ENCODE peak calls at places on chromosomes 16 and 17, in eight cellular contexts. M, E, X, D, J, T, R and C are unnamed samples.

GRCh38 chr16:63241476-63241875 is 1205.2 kb upstream of the CDH8 start:
- DNase-seq in M (no peak), E (no peak), X (no peak), D (no peak), J (no peak), T (no peak), R (no peak), C (no peak)

GRCh38 chr16:17515421-17516210 is 44.9 kb upstream of the XYLT1 start:
- DNase-seq in M (peak), E (no peak), X (no peak), D (no peak), J (no peak), T (no peak), R (no peak), C (no peak)

GRCh38 chr16:71428883-71429282 is 13.0 kb downstream of the TLE7 start:
- DNase-seq in M (no peak), E (no peak), X (no peak), D (no peak), J (no peak), T (no peak), R (no peak), C (no peak)

GRCh38 chr16:66905633-66906539 is 12.8 kb downstream of the CDH16 start:
- DNase-seq in M (no peak), E (peak), X (peak), D (peak), J (no peak), T (peak), R (no peak), C (no peak)

GRCh38 chr16:12449795-12450194 is 353.9 kb downstream of the CPPED1 start:
- DNase-seq in M (peak), E (no peak), X (no peak), D (no peak), J (no peak), T (no peak), R (no peak), C (no peak)

GRCh38 chr17:55327225-55328088 is 62.7 kb downstream of the HLF start:
- DNase-seq in M (no peak), E (no peak), X (no peak), D (peak), J (no peak), T (no peak), R (no peak), C (no peak)

GRCh38 chr17:42536048-42536371 is at the start of gene NAGLU:
- DNase-seq in M (peak), E (peak), X (peak), D (peak), J (peak), T (peak), R (peak), C (no peak)

GRCh38 chr17:82938486-82939212 is 98.8 kb upstream of the ZNF750 start:
- DNase-seq in M (no peak), E (no peak), X (peak), D (no peak), J (no peak), T (no peak), R (no peak), C (no peak)

GRCh38 chr17:34847939-34848338 is 113.3 kb downstream of the CCT6B start:
- DNase-seq in M (no peak), E (no peak), X (no peak), D (no peak), J (no peak), T (no peak), R (no peak), C (no peak)

GRCh38 chr17:67672592-67672991 is 45.1 kb upstream of the NOL11 start:
- DNase-seq in M (no peak), E (no peak), X (no peak), D (peak), J (no peak), T (no peak), R (peak), C (no peak)

GRCh38 chr17:79915850-79916430 is 76.7 kb upstream of the CBX4 start:
- DNase-seq in M (peak), E (peak), X (peak), D (peak), J (no peak), T (no peak), R (peak), C (no peak)

GRCh38 chr17:58741121-58741625 is 14.5 kb upstream of the PPM1E start:
- DNase-seq in M (peak), E (no peak), X (no peak), D (no peak), J (no peak), T (no peak), R (no peak), C (no peak)

GRCh38 chr17:34669511-34669910 is 90.1 kb downstream of the TMEM132E start:
- DNase-seq in M (no peak), E (no peak), X (no peak), D (no peak), J (no peak), T (no peak), R (no peak), C (no peak)

GRCh38 chr16:77288222-77288621 is 89.0 kb downstream of the SYCE1L start:
- DNase-seq in M (peak), E (no peak), X (no peak), D (no peak), J (no peak), T (no peak), R (no peak), C (no peak)

GRCh38 chr16:2896480-2897010 is 13.5 kb downstream of the FLYWCH2 start:
- DNase-seq in M (no peak), E (no peak), X (no peak), D (no peak), J (no peak), T (no peak), R (no peak), C (no peak)
- TF ChIP-seq POLR2A in M (no peak), E (no peak), X (no peak), D (no peak), J (no peak), T (no peak), R (no peak), C (no peak)

DNA sequence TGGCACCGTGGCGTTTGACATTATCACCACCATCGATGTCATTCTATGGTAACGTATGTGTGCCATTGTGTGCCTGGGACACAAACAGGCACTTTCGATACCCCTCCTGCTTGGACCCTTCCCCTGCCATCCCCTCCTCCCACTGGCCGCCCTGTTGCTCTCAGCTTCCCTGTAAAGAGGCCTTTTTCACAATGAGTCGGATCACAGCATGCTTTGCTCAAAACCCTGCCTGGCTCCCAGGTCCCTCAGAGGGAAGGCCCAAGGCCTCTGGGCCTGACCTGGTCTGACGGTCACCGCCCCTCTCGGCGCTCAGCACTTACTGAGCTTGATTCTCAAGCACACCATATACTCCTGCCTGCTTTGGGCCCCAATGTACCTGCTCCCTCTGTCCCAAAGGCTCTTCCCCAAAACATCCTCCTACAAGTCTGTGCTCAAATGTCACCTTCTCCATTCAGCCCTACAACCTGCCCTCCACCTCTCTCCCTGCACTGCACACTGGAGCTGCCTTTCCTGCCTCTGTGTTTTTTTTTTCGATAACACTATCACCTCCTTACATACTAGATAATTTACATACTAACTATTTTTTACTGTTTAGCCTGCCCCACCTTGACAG is 303.8 kb downstream of the SOX9 start:
- DNase-seq in M (no peak), E (no peak), X (no peak), D (no peak), J (no peak), T (no peak), R (no peak), C (no peak)
- H3K27ac ChIP-seq in M (no peak), E (no peak), X (no peak), D (no peak), J (no peak), T (no peak), R (no peak), C (no peak)

DNA sequence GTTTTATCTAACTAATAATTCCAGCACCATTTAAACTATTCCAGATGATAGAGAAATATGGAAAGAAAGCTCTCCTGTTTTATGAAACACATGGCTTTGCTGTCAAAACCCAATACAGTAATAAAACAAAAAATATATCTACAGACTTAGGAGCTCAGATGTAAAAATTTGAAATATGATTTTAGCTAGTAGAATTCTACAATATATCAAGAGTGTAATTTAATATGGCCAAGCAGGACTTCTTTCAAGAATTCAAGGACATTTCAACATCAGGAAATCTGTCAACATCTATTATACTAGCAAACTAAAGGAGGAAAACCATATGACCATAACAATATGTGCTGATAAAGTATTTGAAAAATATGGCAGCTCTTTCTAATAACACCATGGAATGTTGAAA is 57.5 kb downstream of the CCDC182 start:
- DNase-seq in M (no peak), E (no peak), X (no peak), D (no peak), J (no peak), T (no peak), R (no peak), C (no peak)
- TF ChIP-seq POLR2A in M (no peak), E (no peak), X (no peak), D (no peak), J (no peak), T (no peak), R (no peak), C (no peak)

GRCh38 chr16:79573071-79573470 is 27.5 kb downstream of the MAF start:
- DNase-seq in M (no peak), E (no peak), X (no peak), D (no peak), J (no peak), T (no peak), R (no peak), C (no peak)

GRCh38 chr16:79573881-79574280 is 26.7 kb downstream of the MAF start:
- DNase-seq in M (no peak), E (no peak), X (no peak), D (no peak), J (no peak), T (no peak), R (no peak), C (no peak)

GRCh38 chr16:79571065-79571697 is 29.4 kb downstream of the MAF start:
- DNase-seq in M (no peak), E (no peak), X (no peak), D (no peak), J (no peak), T (peak), R (no peak), C (no peak)

GRCh38 chr16:79571753-79572544 is 28.6 kb downstream of the MAF start:
- DNase-seq in M (no peak), E (no peak), X (no peak), D (no peak), J (no peak), T (no peak), R (no peak), C (no peak)
- H3K27ac ChIP-seq in M (no peak), E (no peak), X (no peak), D (peak), J (no peak), T (no peak), R (no peak), C (no peak)